ENCODE peak calls at places on chromosomes 13 and 19, in four cellular contexts. One of them, this sample, is unnamed. For H3K4me1 and H3K9me3, the result is how much of the 10 kb centered on the place peaks cover.

GRCh38 chr19:7701654-7702457 is at the start of gene FCER2:
- DNase-seq in tibial artery: no peak
- DNase-seq in psoas muscle: no peak
- DNase-seq in keratinocyte: no peak
- DNase-seq in this sample: no peak

GRCh38 chr13:45340422-45341033 is 455 bp downstream of the TPT1 start:
- DNase-seq in tibial artery: peak
- DNase-seq in psoas muscle: peak
- DNase-seq in keratinocyte: no peak
- DNase-seq in this sample: peak

GRCh38 chr19:13044160-13044853 is 49.0 kb downstream of the NFIX start:
- DNase-seq in tibial artery: no peak
- DNase-seq in psoas muscle: no peak
- DNase-seq in keratinocyte: no peak
- DNase-seq in this sample: no peak

GRCh38 chr13:49400755-49401659 is 42.9 kb downstream of the CAB39L start:
- DNase-seq in tibial artery: peak
- DNase-seq in psoas muscle: no peak
- DNase-seq in keratinocyte: no peak
- DNase-seq in this sample: no peak

GRCh38 chr19:1920644-1921043 is 15.4 kb downstream of the ADAT3 start:
- DNase-seq in tibial artery: no peak
- DNase-seq in psoas muscle: no peak
- DNase-seq in keratinocyte: no peak
- DNase-seq in this sample: no peak

GRCh38 chr13:62482351-62482750 is 1066.7 kb upstream of the PCDH20 start:
- DNase-seq in tibial artery: no peak
- DNase-seq in psoas muscle: no peak
- DNase-seq in keratinocyte: no peak
- DNase-seq in this sample: no peak

GRCh38 chr13:41455725-41456419 is 1.5 kb upstream of the RGCC start:
- DNase-seq in tibial artery: no peak
- DNase-seq in psoas muscle: no peak
- DNase-seq in keratinocyte: no peak
- DNase-seq in this sample: no peak

GRCh38 chr13:113083022-113083373 is 22.6 kb upstream of the F7 start:
- DNase-seq in tibial artery: no peak
- DNase-seq in psoas muscle: peak
- DNase-seq in keratinocyte: no peak
- DNase-seq in this sample: peak

GRCh38 chr19:33350538-33351309 is 22.8 kb upstream of the CEBPG start:
- DNase-seq in tibial artery: peak
- DNase-seq in psoas muscle: peak
- DNase-seq in keratinocyte: peak
- DNase-seq in this sample: no peak

DNA sequence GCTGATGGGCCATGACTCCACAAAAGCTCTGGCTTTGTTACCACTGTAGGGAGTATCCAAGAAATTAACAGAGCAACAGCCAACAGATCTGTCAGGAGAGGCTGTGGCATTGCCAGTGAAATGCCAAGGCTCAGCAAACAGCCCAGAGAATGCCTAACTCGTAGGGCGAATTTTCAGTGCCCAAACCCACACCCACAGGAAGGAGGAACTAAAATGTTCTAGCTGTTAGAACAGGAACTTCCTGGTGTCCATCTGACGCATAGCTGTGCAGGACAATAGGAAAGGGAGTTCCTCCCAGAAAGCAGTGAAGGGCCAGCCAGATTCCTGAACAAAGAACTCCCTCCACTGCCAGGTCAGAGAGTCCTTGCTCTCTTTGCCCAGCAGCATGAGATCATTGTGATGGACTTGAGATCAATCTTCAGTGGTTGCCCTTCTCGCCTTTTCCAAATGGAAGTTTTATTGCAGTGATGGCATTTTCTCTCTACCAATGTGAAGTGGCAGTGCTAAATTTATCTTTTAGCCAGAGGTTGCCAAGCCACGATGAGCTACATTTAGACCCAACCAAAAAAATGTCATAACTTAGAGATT is 224.2 kb upstream of the STARD13 start:
- DNase-seq in tibial artery: peak
- DNase-seq in psoas muscle: no peak
- DNase-seq in keratinocyte: no peak
- DNase-seq in this sample: peak
- H3K4me3 ChIP-seq in tibial artery: peak
- H3K4me3 ChIP-seq in psoas muscle: peak
- H3K4me3 ChIP-seq in keratinocyte: no peak
- H3K4me3 ChIP-seq in this sample: no peak

GRCh38 chr19:3759482-3760254 is 1.8 kb downstream of the APBA3 start:
- DNase-seq in tibial artery: no peak
- DNase-seq in psoas muscle: no peak
- DNase-seq in keratinocyte: no peak
- DNase-seq in this sample: no peak

GRCh38 chr19:3762130-3762473 is 380 bp upstream of the MRPL54 start:
- DNase-seq in tibial artery: no peak
- DNase-seq in psoas muscle: no peak
- DNase-seq in keratinocyte: no peak
- DNase-seq in this sample: no peak

GRCh38 chr19:3762501-3763459 is at the start of gene MRPL54:
- DNase-seq in tibial artery: peak
- DNase-seq in psoas muscle: peak
- DNase-seq in keratinocyte: peak
- DNase-seq in this sample: peak

GRCh38 chr19:3761382-3762129 is at the start of gene APBA3:
- DNase-seq in tibial artery: peak
- DNase-seq in psoas muscle: peak
- DNase-seq in keratinocyte: peak
- DNase-seq in this sample: peak

DNA sequence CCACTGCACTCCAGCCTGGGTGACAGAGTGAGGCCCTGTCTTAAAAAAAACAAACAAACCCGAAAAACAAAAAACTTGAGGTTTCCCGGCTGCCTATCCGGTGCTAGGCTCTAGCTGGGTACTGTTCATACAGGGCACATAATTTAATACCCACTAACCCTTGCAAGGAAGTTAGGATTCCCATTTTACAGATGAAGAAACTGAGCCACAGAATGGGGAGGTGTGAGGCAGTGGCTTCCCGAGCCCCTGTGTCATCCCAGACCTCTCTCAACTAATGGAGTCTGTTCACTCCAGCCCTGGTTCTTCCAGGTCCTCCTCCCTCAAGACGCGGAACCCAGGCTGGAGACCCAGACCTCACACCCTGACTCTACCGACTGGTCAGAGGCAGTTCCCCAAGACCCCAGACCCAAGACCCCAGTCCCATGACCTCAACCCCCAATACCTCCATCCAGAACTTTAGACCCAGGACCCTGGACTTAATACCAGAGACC is 576 bp downstream of the APBA3 start:
- DNase-seq in tibial artery: no peak
- DNase-seq in psoas muscle: peak
- DNase-seq in keratinocyte: no peak
- DNase-seq in this sample: no peak
- H3K4me1 ChIP-seq in tibial artery: under half
- H3K4me1 ChIP-seq in psoas muscle: under half
- H3K4me1 ChIP-seq in keratinocyte: under half
- H3K4me1 ChIP-seq in this sample: under half

GRCh38 chr19:50300814-50301606 is 28.2 kb downstream of the KCNC3 start:
- DNase-seq in tibial artery: no peak
- DNase-seq in psoas muscle: no peak
- DNase-seq in keratinocyte: no peak
- DNase-seq in this sample: peak
- H3K9me3 ChIP-seq in tibial artery: under half
- H3K9me3 ChIP-seq in psoas muscle: under half
- H3K9me3 ChIP-seq in keratinocyte: under half
- H3K9me3 ChIP-seq in this sample: under half

DNA sequence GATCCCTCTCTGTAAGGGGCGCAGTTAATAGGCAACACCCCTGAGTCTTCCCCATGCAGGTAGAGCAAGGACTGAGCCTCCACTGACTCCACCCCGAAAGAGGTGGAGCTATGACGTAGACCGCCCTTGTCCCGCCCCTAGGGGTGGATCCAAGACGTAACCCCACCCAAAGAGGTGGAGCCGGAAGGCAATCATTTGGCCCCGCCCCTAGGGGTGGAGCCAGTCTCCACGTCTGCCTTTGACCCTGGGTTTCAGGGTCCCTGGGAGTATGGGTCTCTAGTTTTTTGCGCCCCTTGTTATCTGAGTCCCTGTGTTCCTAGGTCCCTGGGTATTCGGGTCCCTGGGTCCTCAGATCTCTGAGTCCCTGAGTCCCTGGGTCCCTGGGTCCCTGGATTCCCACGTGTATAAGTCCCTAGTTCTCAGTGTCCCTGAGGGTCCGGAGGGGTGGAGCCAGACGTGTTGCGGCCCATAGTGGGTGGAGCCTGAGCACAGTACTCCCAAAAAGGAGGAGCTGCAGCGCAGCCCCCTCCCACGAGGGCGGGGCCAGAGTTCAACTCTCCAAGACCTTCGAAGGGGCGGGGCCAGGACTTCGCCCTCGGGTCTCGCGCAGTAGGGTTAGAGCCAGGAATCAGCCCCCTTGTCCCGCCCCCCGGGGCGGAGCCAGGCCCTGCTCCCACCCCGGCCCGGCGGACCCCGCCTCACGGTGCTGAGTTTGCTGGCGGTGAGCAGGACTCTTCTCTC is 5.3 kb downstream of the DENND1C start:
- DNase-seq in tibial artery: no peak
- DNase-seq in psoas muscle: peak
- DNase-seq in keratinocyte: no peak
- DNase-seq in this sample: peak
- H3K4me3 ChIP-seq in tibial artery: no peak
- H3K4me3 ChIP-seq in psoas muscle: peak
- H3K4me3 ChIP-seq in keratinocyte: peak
- H3K4me3 ChIP-seq in this sample: no peak

GRCh38 chr13:46401432-46401831 is 14.4 kb upstream of the RUBCNL start:
- DNase-seq in tibial artery: no peak
- DNase-seq in psoas muscle: no peak
- DNase-seq in keratinocyte: no peak
- DNase-seq in this sample: no peak

GRCh38 chr13:46405457-46405856 is 18.4 kb upstream of the RUBCNL start:
- DNase-seq in tibial artery: no peak
- DNase-seq in psoas muscle: no peak
- DNase-seq in keratinocyte: no peak
- DNase-seq in this sample: no peak

GRCh38 chr13:46402178-46402577 is 15.1 kb upstream of the RUBCNL start:
- DNase-seq in tibial artery: no peak
- DNase-seq in psoas muscle: no peak
- DNase-seq in keratinocyte: no peak
- DNase-seq in this sample: no peak

GRCh38 chr13:46404732-46405097 is 17.7 kb upstream of the RUBCNL start:
- DNase-seq in tibial artery: no peak
- DNase-seq in psoas muscle: no peak
- DNase-seq in keratinocyte: no peak
- DNase-seq in this sample: no peak

GRCh38 chr13:46403851-46404731 is 17.0 kb upstream of the RUBCNL start:
- DNase-seq in tibial artery: no peak
- DNase-seq in psoas muscle: no peak
- DNase-seq in keratinocyte: no peak
- DNase-seq in this sample: no peak
- H3K4me1 ChIP-seq in tibial artery: under half
- H3K4me1 ChIP-seq in psoas muscle: under half
- H3K4me1 ChIP-seq in keratinocyte: under half
- H3K4me1 ChIP-seq in this sample: under half

GRCh38 chr19:57688011-57688763 is 6.4 kb downstream of the ZNF551 start:
- DNase-seq in tibial artery: no peak
- DNase-seq in psoas muscle: no peak
- DNase-seq in keratinocyte: no peak
- DNase-seq in this sample: no peak

GRCh38 chr19:57686727-57687126 is 5.0 kb downstream of the ZNF551 start:
- DNase-seq in tibial artery: no peak
- DNase-seq in psoas muscle: no peak
- DNase-seq in keratinocyte: no peak
- DNase-seq in this sample: no peak

GRCh38 chr19:57687363-57688010 is 5.7 kb downstream of the ZNF551 start:
- DNase-seq in tibial artery: no peak
- DNase-seq in psoas muscle: no peak
- DNase-seq in keratinocyte: no peak
- DNase-seq in this sample: no peak

DNA sequence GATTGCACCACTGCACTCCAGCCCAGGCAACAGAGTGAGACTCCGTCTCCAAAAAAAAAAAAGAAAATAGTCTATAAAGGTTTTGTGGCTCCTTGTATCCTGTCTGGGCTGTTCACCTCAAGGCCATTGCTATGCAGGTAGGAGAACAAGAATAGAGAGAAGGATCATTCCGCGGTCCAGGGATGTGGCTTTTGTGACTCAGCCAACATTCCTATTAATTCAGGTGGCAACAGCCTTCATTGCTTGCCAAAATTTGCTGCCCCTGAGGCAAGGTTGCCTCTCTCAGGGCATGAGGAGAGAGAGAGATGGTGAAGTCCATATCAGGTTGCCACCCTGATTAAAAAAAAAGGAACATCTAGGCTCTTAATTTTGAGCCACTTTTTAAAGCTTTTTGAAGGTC is 8.0 kb downstream of the ZNF551 start:
- DNase-seq in tibial artery: no peak
- DNase-seq in psoas muscle: no peak
- DNase-seq in keratinocyte: peak
- DNase-seq in this sample: no peak
- H3K9me3 ChIP-seq in tibial artery: half or more
- H3K9me3 ChIP-seq in psoas muscle: half or more
- H3K9me3 ChIP-seq in keratinocyte: under half
- H3K9me3 ChIP-seq in this sample: half or more

DNA sequence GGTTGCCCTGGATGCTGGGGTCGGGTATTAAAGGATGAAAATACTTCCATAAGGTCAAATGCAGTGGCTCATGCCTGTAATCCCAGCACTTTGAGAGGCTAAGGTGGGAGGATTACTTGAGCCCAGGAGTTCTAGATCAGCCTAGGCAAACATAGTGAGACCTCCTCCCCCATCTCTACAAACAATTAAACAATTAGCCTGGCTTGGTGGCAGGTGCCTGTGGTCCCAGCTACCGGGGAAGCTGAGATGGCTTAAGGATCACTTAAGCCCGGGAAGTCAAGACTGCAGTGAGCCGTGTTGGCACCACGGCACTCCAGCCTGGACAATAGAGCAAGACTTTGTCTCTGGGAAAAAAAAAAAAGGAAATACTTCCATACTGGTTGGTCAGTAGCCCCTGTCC is 1.5 kb downstream of the KLK11 start:
- DNase-seq in tibial artery: no peak
- DNase-seq in psoas muscle: peak
- DNase-seq in keratinocyte: no peak
- DNase-seq in this sample: peak
- H3K4me3 ChIP-seq in tibial artery: no peak
- H3K4me3 ChIP-seq in psoas muscle: no peak
- H3K4me3 ChIP-seq in keratinocyte: no peak
- H3K4me3 ChIP-seq in this sample: no peak

DNA sequence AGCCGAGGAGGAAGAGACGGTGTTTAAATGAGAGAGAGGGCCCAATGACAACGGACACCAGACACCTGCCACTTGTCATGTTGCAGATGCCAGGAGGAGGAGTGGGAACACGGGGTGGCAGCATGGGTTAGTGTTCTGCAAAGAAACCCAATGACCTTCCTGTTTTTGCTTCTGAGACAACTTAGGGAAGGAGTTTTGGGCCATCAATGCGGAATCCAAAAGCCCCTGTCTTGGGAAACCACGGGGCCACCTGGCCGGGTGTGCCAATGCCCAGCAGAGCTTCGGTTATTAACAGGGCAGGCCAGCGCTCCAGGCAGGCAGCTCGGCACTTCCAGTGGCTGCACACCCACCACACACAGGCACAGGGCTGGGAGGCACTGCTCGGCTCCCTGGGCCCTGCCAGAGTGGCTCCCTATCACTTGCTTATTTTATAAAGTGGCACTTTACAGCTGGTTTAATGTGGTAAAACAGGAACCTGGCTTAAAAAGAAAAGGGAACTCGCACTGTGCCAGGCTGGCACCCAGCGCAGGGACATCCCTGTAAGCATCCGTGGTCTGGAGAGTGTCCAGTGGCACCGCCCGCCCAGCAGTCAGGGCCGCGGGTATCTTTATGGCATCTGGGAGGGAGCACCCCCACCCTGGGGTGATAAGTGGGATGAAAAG is 19.1 kb downstream of the ELL start:
- DNase-seq in tibial artery: peak
- DNase-seq in psoas muscle: peak
- DNase-seq in keratinocyte: no peak
- DNase-seq in this sample: no peak
- H3K4me1 ChIP-seq in tibial artery: half or more
- H3K4me1 ChIP-seq in psoas muscle: half or more
- H3K4me1 ChIP-seq in keratinocyte: under half
- H3K4me1 ChIP-seq in this sample: under half